ENCODE peak calls at places on chromosomes 4 and X, in ten cellular contexts. D is HEK293T, V is HCT116, I is EL, L is AG09319, Q is ELF-1, K is fibroblast of mammary gland, R is hepatocyte, C is choroid plexus epithelial cell, W is lung microvascular endothelial cell. H is an unnamed sample.

GRCh38 chrX:104136241-104137019 is 20.4 kb downstream of the SLC25A53 start:
- DNase-seq in D (peak), K (peak), I (peak), R (peak), Q (peak), V (peak), W (peak), L (peak), C (peak), H (no peak)

GRCh38 chrX:139194571-139195280 is 335.8 kb upstream of the F9 start:
- DNase-seq in C (no peak), R (peak), Q (peak), V (no peak), W (peak), K (no peak), L (no peak), D (no peak), I (no peak), H (no peak)

GRCh38 chr4:6282247-6282646 is 12.6 kb downstream of the WFS1 start:
- DNase-seq in D (no peak), V (no peak), L (no peak), R (no peak), I (peak), Q (no peak), K (peak), C (peak), W (no peak), H (no peak)

GRCh38 chrX:154457491-154458115 is 478 bp upstream of the PLXNA3 start:
- DNase-seq in D (peak), K (no peak), V (no peak), R (peak), Q (peak), W (no peak), C (no peak), I (peak), L (no peak), H (peak)

GRCh38 chr4:144750348-144750747 is 104.4 kb downstream of the HHIP start:
- DNase-seq in R (no peak), D (no peak), Q (no peak), C (no peak), I (no peak), K (no peak), W (no peak), L (no peak), V (no peak), H (no peak)

GRCh38 chr4:27720010-27720766 is 859.5 kb downstream of the STIM2 start:
- DNase-seq in Q (no peak), W (no peak), K (no peak), R (no peak), L (no peak), C (no peak), V (no peak), I (peak), D (no peak), H (no peak)

GRCh38 chr4:102196221-102196620 is 149.1 kb downstream of the SLC39A8 start:
- DNase-seq in C (peak), R (no peak), W (peak), I (peak), Q (peak), L (no peak), V (no peak), D (no peak), K (peak), H (no peak)

GRCh38 chr4:6340446-6341015 is 70.9 kb downstream of the WFS1 start:
- DNase-seq in K (no peak), V (no peak), L (no peak), Q (no peak), C (no peak), I (no peak), R (no peak), D (no peak), W (no peak), H (no peak)

GRCh38 chrX:16464369-16464768 is 185.6 kb upstream of the S100G start:
- DNase-seq in V (no peak), I (no peak), R (no peak), W (no peak), D (no peak), C (no peak), K (no peak), L (no peak), Q (no peak), H (no peak)

GRCh38 chrX:50117477-50117876 is 83.3 kb downstream of the AKAP4 start:
- DNase-seq in W (peak), K (no peak), L (no peak), D (no peak), V (no peak), Q (no peak), I (no peak), R (peak), C (no peak), H (no peak)

GRCh38 chrX:35919536-35920309 is at the start of gene CFAP47:
- DNase-seq in Q (peak), L (no peak), R (peak), K (no peak), V (no peak), D (peak), C (peak), W (no peak), I (no peak), H (no peak)

GRCh38 chr4:123477804-123478209 is 81.2 kb downstream of the SPRY1 start:
- DNase-seq in W (peak), V (no peak), L (no peak), Q (no peak), K (peak), R (no peak), C (peak), I (no peak), D (no peak), H (no peak)

GRCh38 chrX:38804481-38805293 is 3.4 kb downstream of the MID1IP1 start:
- DNase-seq in V (no peak), R (peak), I (peak), D (peak), C (peak), W (peak), Q (peak), K (no peak), L (no peak), H (no peak)

GRCh38 chrX:40009890-40010289 is 87.9 kb downstream of the BCOR start:
- DNase-seq in Q (no peak), I (no peak), K (no peak), C (no peak), R (no peak), W (no peak), D (no peak), L (no peak), V (no peak), H (no peak)

GRCh38 chr4:183098080-183098722 is 856 bp upstream of the WWC2 start:
- DNase-seq in Q (no peak), R (peak), W (peak), L (no peak), I (peak), V (no peak), K (peak), C (peak), D (peak), H (no peak)